ENCODE peak calls at places on chromosomes 3 and 15, in seven cellular contexts. Y is naive thymus-derived CD4-positive, alpha-beta T cell; M is activated naive CD8-positive, alpha-beta T cell treated with anti-CD3 and anti-CD28 coated beads, Interleukin-2, amount 50 U/mL, for 16 hours; L is T1000; K is foreskin fibroblast; G is fibroblast of the conjunctiva; U is mucosa of descending colon. C is an unnamed sample.

GRCh38 chr3:107421170-107421792 is 44.0 kb downstream of the CCDC54 start:
- DNase-seq in Y (no peak), M (no peak), L (no peak), K (peak), G (peak), U (no peak), C (peak)

GRCh38 chr3:156803949-156804741 is 22.0 kb upstream of the LEKR1 start:
- DNase-seq in Y (no peak), M (no peak), L (no peak), K (no peak), G (no peak), U (no peak), C (no peak)

GRCh38 chr15:20368974-20369373 is 172.6 kb downstream of the GOLGA6L6 start:
- DNase-seq in Y (no peak), M (no peak), L (no peak), K (no peak), G (no peak), U (no peak), C (no peak)

GRCh38 chr3:15942462-15942861 is 144.7 kb upstream of the ANKRD28 start:
- DNase-seq in Y (no peak), M (no peak), L (no peak), K (no peak), G (no peak), U (no peak), C (no peak)

GRCh38 chr3:70947584-70947983 is 635.1 kb upstream of the MDFIC2 start:
- DNase-seq in Y (no peak), M (no peak), L (no peak), K (no peak), G (no peak), U (no peak), C (no peak)

GRCh38 chr15:95377251-95377852 is 953.1 kb upstream of the NR2F2 start:
- DNase-seq in Y (no peak), M (no peak), L (no peak), K (no peak), G (no peak), U (no peak), C (no peak)

GRCh38 chr3:15982667-15983145 is 184.9 kb upstream of the ANKRD28 start:
- DNase-seq in Y (no peak), M (no peak), L (peak), K (peak), G (peak), U (no peak), C (no peak)

GRCh38 chr15:65834603-65835282 is 34.5 kb upstream of the RAB11A start:
- DNase-seq in Y (no peak), M (no peak), L (no peak), K (no peak), G (no peak), U (no peak), C (no peak)

GRCh38 chr15:68190048-68190447 is 15.1 kb downstream of the CALML4 start:
- DNase-seq in Y (no peak), M (no peak), L (no peak), K (no peak), G (no peak), U (no peak), C (no peak)

GRCh38 chr3:168127466-168127865 is 31.7 kb upstream of the GOLIM4 start:
- DNase-seq in Y (no peak), M (no peak), L (no peak), K (no peak), G (no peak), U (no peak), C (no peak)

GRCh38 chr3:73621388-73621787 is 3.4 kb downstream of the PDZRN3 start:
- DNase-seq in Y (no peak), M (no peak), L (no peak), K (no peak), G (no peak), U (no peak), C (no peak)

GRCh38 chr3:105691633-105692032 is 177.2 kb downstream of the CBLB start:
- DNase-seq in Y (no peak), M (no peak), L (no peak), K (no peak), G (no peak), U (no peak), C (no peak)

GRCh38 chr3:99686955-99687612 is 48.7 kb downstream of the COL8A1 start:
- DNase-seq in Y (no peak), M (no peak), L (no peak), K (peak), G (peak), U (peak), C (peak)

GRCh38 chr15:64536244-64536836 is 76.0 kb downstream of the ZNF609 start:
- DNase-seq in Y (no peak), M (no peak), L (peak), K (peak), G (peak), U (no peak), C (peak)

GRCh38 chr3:164477403-164477802 is 600.9 kb downstream of the SI start:
- DNase-seq in Y (no peak), M (no peak), L (no peak), K (no peak), G (no peak), U (no peak), C (no peak)

GRCh38 chr3:169264711-169265110 is 398.8 kb downstream of the MECOM start:
- DNase-seq in Y (no peak), M (no peak), L (no peak), K (no peak), G (no peak), U (no peak), C (no peak)

GRCh38 chr15:70081612-70082011 is 16.1 kb downstream of the TLE3 start:
- DNase-seq in Y (no peak), M (no peak), L (no peak), K (no peak), G (no peak), U (no peak), C (no peak)

GRCh38 chr3:128395500-128396125 is 71.1 kb downstream of the DNAJB8 start:
- DNase-seq in Y (no peak), M (no peak), L (no peak), K (peak), G (no peak), U (no peak), C (no peak)

GRCh38 chr15:56058986-56059385 is 65.6 kb upstream of the NEDD4 start:
- DNase-seq in Y (no peak), M (no peak), L (no peak), K (no peak), G (no peak), U (no peak), C (no peak)

GRCh38 chr3:191959876-191960418 is 499.0 kb downstream of the PYDC2 start:
- DNase-seq in Y (no peak), M (no peak), L (no peak), K (no peak), G (no peak), U (no peak), C (no peak)

GRCh38 chr3:21392521-21392920 is 358.5 kb downstream of the ZNF385D start:
- DNase-seq in Y (no peak), M (no peak), L (no peak), K (peak), G (no peak), U (no peak), C (no peak)

GRCh38 chr3:119173325-119173724 is at the start of gene UPK1B:
- DNase-seq in Y (no peak), M (no peak), L (no peak), K (no peak), G (no peak), U (no peak), C (no peak)